ENCODE peak calls at places on chromosomes 12 and 14, in five cellular contexts. I is heart left ventricle, S is astrocyte, Q is right lobe of liver, J is BJ. M is an unnamed sample.

GRCh38 chr12:77571768-77572167 is 258.9 kb upstream of the NAV3 start:
- DNase-seq in I (no peak), S (no peak), Q (no peak), J (no peak), M (no peak)

GRCh38 chr12:53803194-53803593 is 51.4 kb upstream of the CISTR start:
- DNase-seq in I (no peak), S (no peak), Q (no peak), J (no peak), M (no peak)

GRCh38 chr12:80317899-80318298 is 126.1 kb upstream of the PTPRQ start:
- DNase-seq in I (no peak), S (no peak), Q (no peak), J (no peak), M (no peak)

GRCh38 chr14:33932526-33933292 is 18.2 kb downstream of the EGLN3 start:
- DNase-seq in I (no peak), S (peak), Q (no peak), J (no peak), M (no peak)

GRCh38 chr14:58238252-58239247 is 6.1 kb upstream of the PSMA3 start:
- DNase-seq in I (no peak), S (peak), Q (no peak), J (no peak), M (no peak)

GRCh38 chr12:49776413-49776812 is 35.1 kb downstream of the TMBIM6 start:
- DNase-seq in I (peak), S (peak), Q (peak), J (no peak), M (peak)

GRCh38 chr12:123388218-123388947 is 4.5 kb downstream of the KMT5A start:
- DNase-seq in I (peak), S (peak), Q (peak), J (no peak), M (peak)

GRCh38 chr12:127720334-127720733 is 546.6 kb upstream of the TMEM132C start:
- DNase-seq in I (no peak), S (no peak), Q (no peak), J (no peak), M (no peak)

GRCh38 chr14:90383731-90384542 is 12.9 kb upstream of the CALM1 start:
- DNase-seq in I (peak), S (peak), Q (peak), J (no peak), M (peak)

GRCh38 chr14:73725116-73726024 is 11.2 kb upstream of the PNMA1 start:
- DNase-seq in I (peak), S (peak), Q (no peak), J (no peak), M (no peak)

GRCh38 chr12:3129301-3130052 is 52.3 kb downstream of the TSPAN9 start:
- DNase-seq in I (no peak), S (peak), Q (no peak), J (no peak), M (peak)

GRCh38 chr14:92121207-92121669 is 268 bp downstream of the NDUFB1 start:
- DNase-seq in I (peak), S (peak), Q (no peak), J (no peak), M (peak)

GRCh38 chr12:14654842-14655241 is 41.6 kb downstream of the GUCY2C start:
- DNase-seq in I (no peak), S (no peak), Q (no peak), J (no peak), M (peak)

GRCh38 chr12:66107451-66107915 is 23.1 kb downstream of the LLPH start:
- DNase-seq in I (no peak), S (peak), Q (peak), J (peak), M (peak)

DNA sequence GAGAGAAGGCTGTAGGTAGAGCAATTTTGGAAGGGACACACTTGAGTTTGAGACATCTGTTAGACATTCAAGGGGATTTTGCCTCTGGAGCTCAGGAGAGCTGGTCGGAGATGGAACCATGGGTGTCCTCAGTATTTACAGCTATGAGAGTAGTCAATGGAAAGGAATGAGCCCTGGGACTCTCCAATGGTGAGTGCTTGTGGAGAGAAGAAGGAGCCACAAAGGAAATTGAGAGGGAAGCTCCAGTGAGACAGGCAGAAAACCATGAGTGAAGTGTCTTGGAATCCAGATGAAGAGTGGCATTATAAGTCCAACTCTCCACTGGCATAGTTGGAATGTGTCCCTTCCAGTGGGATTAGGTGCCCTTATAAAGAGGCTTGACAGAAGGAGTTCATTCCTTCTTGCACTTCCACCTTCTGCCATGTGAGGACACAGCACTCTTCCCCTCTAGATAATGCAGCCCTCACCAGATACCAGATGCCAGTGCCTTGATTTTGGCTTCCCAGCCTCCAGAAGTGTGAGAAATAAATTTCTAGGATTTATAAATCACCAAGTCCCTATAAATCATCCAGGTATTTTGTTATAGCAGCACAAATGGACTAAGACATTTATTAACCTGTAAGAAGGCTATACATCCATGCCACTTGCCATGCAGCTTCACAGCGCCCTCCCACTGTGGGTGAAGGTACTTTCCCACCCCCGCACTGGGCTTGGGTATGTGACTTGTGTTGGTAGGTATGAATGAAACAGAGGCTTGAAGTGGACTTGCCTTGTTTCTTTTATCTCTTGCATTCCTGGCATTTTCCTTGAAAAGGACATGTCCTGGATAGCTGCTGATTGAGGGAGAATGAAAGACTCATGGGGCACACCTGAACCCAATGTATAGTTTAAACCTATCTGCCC is 27.3 kb downstream of the LLPH start:
- DNase-seq in I (no peak), S (no peak), Q (no peak), J (no peak), M (peak)
- TF ChIP-seq CTCF in I (no peak), S (peak), Q (no peak), J (peak), M (peak)

GRCh38 chr14:50061664-50062437 is 54.5 kb downstream of the VCPKMT start:
- DNase-seq in I (no peak), S (peak), Q (peak), J (no peak), M (peak)
- H3K4me3 ChIP-seq in I (no peak), S (no peak), Q (no peak), J (no peak), M (peak)

DNA sequence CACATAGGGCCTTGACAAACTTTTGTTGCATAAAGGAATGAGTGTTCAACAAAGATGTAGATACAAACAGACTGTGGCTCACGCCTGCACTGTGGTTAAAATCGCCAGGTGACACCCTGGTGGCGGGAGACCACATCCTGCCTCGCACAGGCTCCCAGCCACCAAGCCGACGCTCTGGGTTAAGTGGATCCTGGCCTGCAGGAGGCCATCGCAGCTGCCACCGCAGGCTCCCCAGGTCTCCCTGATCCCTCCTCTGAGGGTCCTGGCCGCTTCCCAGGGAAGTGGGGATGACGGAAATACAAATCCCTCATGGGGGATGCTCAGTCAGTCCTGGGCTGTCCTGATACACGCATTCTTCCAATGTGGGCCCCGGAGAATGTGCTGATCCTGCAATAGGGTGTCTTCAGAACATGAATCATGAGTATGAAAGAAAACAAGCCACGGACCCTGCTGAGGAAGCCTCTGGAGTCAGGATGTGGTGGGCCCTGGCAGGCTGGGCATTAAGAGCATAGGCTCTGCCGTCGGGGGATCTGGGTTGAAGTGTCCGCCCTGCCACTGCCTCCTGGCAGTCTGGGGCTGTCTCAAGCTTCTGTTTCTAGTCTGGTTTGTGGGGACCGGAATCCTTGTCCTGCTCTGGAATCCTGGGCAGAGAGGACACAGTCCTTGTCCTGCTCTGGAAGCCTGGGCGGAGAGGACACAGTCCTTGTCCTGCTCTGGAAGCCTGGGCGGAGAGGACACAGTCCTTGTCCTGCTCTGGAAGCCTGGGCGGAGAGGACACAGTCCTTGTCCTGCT is 53.5 kb upstream of the BEGAIN start:
- DNase-seq in I (no peak), S (peak), Q (no peak), J (no peak), M (peak)
- TF ChIP-seq CTCF in I (no peak), S (no peak), Q (no peak), J (no peak), M (no peak)

GRCh38 chr12:92036061-92036620 is 109.5 kb downstream of the BTG1 start:
- DNase-seq in I (no peak), S (no peak), Q (no peak), J (no peak), M (no peak)
- H3K4me3 ChIP-seq in I (no peak), S (no peak), Q (no peak), J (no peak), M (no peak)

DNA sequence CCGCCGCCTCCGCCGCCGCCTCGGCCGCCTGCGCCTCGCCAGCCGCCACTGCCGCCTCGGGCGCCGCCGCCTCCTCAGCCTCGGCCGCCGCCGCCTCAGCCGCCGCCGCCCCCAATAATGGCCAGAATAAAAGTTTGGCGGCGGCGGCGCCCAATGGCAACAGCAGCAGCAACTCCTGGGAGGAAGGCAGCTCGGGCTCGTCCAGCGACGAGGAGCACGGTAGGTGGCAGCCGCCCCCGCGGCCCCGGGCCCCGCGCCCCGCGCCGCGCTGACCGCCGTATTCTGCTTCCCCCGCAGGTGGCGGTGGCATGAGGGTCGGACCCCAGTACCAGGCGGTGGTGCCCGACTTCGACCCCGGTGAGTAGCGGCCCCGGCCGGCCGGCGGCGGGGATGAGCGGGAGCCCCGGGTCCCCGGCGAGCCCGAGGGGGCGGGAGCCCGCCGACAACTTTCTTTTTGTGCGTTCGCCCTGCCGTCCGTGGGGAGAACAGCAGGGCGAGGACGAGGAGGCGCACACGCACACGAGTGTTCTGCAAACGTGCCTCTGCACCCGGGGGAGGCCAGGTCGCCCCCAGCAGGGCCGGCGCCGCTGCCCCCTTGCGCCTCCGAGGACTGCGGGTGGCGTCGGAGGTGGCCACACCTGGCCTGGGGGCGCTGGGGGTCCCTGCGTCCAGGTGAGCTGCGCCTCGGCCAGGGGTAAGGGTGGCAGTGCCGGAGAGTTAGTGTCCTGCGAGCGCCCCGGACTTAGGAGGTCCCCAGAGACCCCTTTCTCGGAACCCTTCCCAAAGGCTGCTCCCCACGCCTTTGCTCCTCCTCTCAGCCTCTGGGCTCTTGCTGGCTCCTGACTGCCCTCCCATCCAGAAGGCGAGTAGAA is 756 bp downstream of the RCOR1 start:
- DNase-seq in I (peak), S (no peak), Q (peak), J (no peak), M (peak)
- TF ChIP-seq CTCF in I (peak), S (no peak), Q (peak), J (peak), M (peak)

DNA sequence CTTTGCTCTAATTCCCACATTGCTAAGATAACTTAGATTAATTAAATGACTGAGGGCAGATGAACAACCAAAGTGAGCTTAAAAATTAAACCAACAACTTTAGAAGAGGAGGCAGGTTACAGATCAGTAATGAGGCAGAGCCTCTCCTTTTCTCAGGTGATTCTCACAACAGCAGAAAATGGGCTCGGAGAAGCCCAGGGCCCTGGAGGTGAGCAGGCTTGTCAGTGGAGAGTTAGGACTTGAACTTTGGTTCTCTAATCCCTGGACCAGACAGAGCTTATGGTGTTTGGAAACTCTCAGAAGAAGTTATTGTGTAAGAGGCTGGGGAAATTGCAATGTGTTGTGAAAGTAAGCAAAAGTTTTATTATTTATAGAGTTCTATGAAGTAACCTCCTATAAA is 2.8 kb downstream of the TRHDE start:
- DNase-seq in I (no peak), S (no peak), Q (peak), J (no peak), M (no peak)
- H3K4me3 ChIP-seq in I (no peak), S (peak), Q (no peak), J (peak), M (no peak)